ENCODE peak calls at places on chromosomes 5 and 9, in four cellular contexts. H, V, K and C are unnamed samples.

GRCh38 chr5:7364226-7364875 is 31.6 kb upstream of the ADCY2 start:
- DNase-seq in H (no peak), V (peak), K (no peak), C (no peak)

GRCh38 chr5:9813305-9813704 is 183.2 kb upstream of the TAS2R1 start:
- DNase-seq in H (no peak), V (no peak), K (no peak), C (no peak)

GRCh38 chr9:2701070-2701469 is 16.2 kb upstream of the KCNV2 start:
- DNase-seq in H (no peak), V (peak), K (no peak), C (no peak)

GRCh38 chr9:34984049-34984448 is 5.5 kb upstream of the DNAJB5 start:
- DNase-seq in H (peak), V (peak), K (peak), C (peak)

GRCh38 chr9:79583957-79584654 is 12.3 kb downstream of the TLE4 start:
- DNase-seq in H (no peak), V (peak), K (no peak), C (no peak)

GRCh38 chr5:102959055-102959454 is 160.9 kb downstream of the GIN1 start:
- DNase-seq in H (peak), V (no peak), K (no peak), C (no peak)

GRCh38 chr9:137426018-137426681 is 3.0 kb downstream of the NOXA1 start:
- DNase-seq in H (no peak), V (no peak), K (no peak), C (no peak)

GRCh38 chr9:85425153-85425611 is 316.6 kb downstream of the AGTPBP1 start:
- DNase-seq in H (no peak), V (peak), K (peak), C (peak)

GRCh38 chr5:62167651-62168050 is 138.4 kb upstream of the KIF2A start:
- DNase-seq in H (no peak), V (no peak), K (no peak), C (no peak)

GRCh38 chr5:34916518-34916917 is 1.0 kb downstream of the BRIX1 start:
- DNase-seq in H (no peak), V (peak), K (no peak), C (no peak)

GRCh38 chr9:130042931-130043653 is at the start of gene FNBP1:
- DNase-seq in H (peak), V (peak), K (peak), C (peak)

GRCh38 chr9:133589454-133590227 is 19.5 kb downstream of the FAM163B start:
- DNase-seq in H (no peak), V (peak), K (no peak), C (peak)

GRCh38 chr5:134092875-134093274 is 21.6 kb upstream of the TCF7 start:
- DNase-seq in H (peak), V (no peak), K (no peak), C (no peak)

GRCh38 chr9:93116049-93116961 is 17.7 kb downstream of the NINJ1 start:
- DNase-seq in H (peak), V (no peak), K (no peak), C (no peak)

GRCh38 chr5:172299916-172300439 is 16.4 kb upstream of the UBTD2 start:
- DNase-seq in H (peak), V (no peak), K (no peak), C (no peak)

GRCh38 chr9:127139071-127139731 is 16.8 kb upstream of the ANGPTL2 start:
- DNase-seq in H (no peak), V (no peak), K (no peak), C (no peak)
- H2AK5ac ChIP-seq in H (peak), V (no peak), K (no peak), C (no peak)

DNA sequence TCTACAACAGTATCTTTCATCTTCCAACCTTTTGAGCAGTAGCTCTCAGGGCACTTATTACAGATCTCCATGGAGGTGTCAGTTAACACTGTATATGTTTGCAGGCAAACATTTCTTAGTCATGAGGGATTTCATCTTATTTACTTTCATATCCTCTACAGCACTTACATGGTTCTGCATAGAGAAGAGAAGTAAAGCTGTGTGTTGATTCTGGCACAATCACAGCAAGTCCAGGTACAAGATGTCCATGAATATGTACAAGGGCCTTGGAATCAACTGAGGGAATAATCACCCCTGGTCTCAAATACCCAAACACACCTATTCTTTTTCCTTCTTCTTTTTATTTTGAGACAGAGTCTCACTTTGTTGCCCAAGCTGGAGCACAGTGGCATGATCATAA is 142.0 kb upstream of the TRPM3 start:
- DNase-seq in H (no peak), V (no peak), K (no peak), C (no peak)
- H2BK5ac ChIP-seq in H (no peak), V (no peak), K (no peak), C (no peak)

GRCh38 chr5:77630246-77631165 is 8.0 kb downstream of the OTP start:
- DNase-seq in H (no peak), V (peak), K (no peak), C (peak)
- H2AK5ac ChIP-seq in H (no peak), V (no peak), K (peak), C (no peak)

DNA sequence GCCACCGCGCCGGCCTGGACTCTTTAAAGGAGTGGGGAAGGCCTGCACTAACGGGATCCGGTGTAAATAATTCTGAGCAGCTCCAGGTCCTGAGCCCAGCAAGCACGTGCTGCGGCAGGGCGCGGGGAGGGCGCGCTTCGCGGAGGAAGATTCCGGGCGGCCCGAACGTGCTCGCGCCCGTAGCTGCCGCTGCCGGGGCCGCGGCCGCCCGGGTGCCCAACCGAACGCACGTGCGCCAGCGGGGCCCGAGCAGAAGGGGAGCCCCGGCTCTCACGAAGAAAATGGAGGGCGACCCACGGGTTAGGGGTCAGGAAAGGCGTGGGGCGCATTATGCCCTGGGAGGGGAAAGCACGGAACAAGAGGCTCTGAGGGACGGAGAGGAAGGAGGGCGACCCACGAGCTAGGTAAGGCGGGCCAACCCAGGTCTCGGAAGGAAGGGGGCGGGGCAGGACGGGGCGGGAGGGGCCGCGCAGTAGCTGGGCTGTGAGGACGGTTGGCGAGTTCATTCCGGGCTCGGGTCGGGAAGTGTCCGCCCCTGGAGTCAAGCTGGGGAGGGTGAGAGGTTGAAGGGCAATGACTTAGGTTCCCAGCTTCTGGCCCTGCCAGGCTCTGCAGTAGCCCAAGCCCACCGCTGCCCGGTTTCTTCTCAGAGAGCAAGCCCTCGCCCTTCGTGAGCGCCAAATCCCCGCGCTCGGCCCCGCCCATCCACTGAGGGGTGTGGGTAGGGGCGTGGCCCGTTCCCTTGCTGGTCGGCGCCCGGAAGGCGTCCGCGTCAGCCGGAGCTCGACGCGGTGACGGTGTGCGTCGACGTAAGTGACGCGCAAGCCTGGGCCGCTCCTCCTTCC is at the start of gene ZNF131:
- DNase-seq in H (peak), V (peak), K (peak), C (peak)
- H2BK5ac ChIP-seq in H (peak), V (peak), K (peak), C (no peak)

GRCh38 chr5:120692346-120692745 is 228.2 kb downstream of the PRR16 start:
- DNase-seq in H (no peak), V (no peak), K (no peak), C (no peak)

GRCh38 chr5:120695368-120695880 is 231.3 kb downstream of the PRR16 start:
- DNase-seq in H (no peak), V (no peak), K (no peak), C (no peak)

DNA sequence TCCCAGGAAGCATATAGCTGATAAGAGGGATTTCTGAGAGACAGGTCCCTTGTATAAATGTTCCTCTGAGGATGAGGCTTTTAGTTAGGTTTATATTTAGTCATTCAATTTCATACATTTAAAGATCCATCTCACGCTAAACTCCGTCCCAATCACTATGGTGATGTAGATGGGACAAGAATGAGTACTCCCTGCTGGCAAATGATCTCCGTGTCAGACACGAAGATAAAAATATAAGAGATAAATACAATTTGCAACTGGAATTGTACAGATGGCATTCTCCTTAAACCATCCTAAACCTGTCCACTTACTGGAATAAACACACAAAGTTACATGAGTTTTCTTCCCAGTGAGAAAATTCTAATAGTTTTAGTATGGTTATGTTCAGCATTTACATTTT is 233.0 kb downstream of the PRR16 start:
- DNase-seq in H (no peak), V (no peak), K (no peak), C (no peak)
- H2AK5ac ChIP-seq in H (no peak), V (no peak), K (no peak), C (no peak)

GRCh38 chr5:80160242-80160641 is 95.6 kb downstream of the SERINC5 start:
- DNase-seq in H (no peak), V (no peak), K (no peak), C (no peak)
- H2BK5ac ChIP-seq in H (no peak), V (no peak), K (no peak), C (no peak)